ENCODE peak calls at places on chromosomes 12 and 14, in ten cellular contexts. V is B cell; S is stimulated activated CD4-positive, alpha-beta T cell treated with anti-CD3 and anti-CD28 coated beads, Interleukin-1b, Interleukin-23, amount 100 ng/mL, for 24 hours; K is fibroblast of the conjunctiva; C is NCI-H1105; U is iPS-NIHi11; M is epithelial cell of esophagus; B is aorta; Q is brain microvascular endothelial cell; T is T-helper 2 cell. G is an unnamed sample.

GRCh38 chr14:53520529-53520928 is 367.4 kb upstream of the DDHD1 start:
- DNase-seq in V (no peak), S (no peak), K (no peak), C (no peak), U (no peak), M (no peak), B (no peak), Q (no peak), T (peak; percentile 71), G (no peak)

GRCh38 chr12:116674643-116675183 is 63.2 kb downstream of the SPRING1 start:
- DNase-seq in V (no peak), S (no peak), K (no peak), C (no peak), U (no peak), M (no peak), B (no peak), Q (no peak), T (peak; percentile 55), G (no peak)

GRCh38 chr12:49636979-49637378 is 13.6 kb downstream of the PRPF40B start:
- DNase-seq in V (peak; percentile 63), S (no peak), K (peak; percentile 65), C (no peak), U (peak; percentile 83), M (peak; percentile 68), B (no peak), Q (peak; percentile 76), T (peak; percentile 78), G (no peak)

GRCh38 chr12:45708901-45709300 is 20.6 kb upstream of the ARID2 start:
- DNase-seq in V (no peak), S (no peak), K (no peak), C (no peak), U (no peak), M (no peak), B (no peak), Q (no peak), T (no peak), G (no peak)

GRCh38 chr12:66692170-66692569 is 13.3 kb upstream of the GRIP1 start:
- DNase-seq in V (no peak), S (no peak), K (no peak), C (no peak), U (no peak), M (no peak), B (no peak), Q (no peak), T (no peak), G (no peak)

GRCh38 chr12:92299744-92300143 is 154.1 kb upstream of the BTG1 start:
- DNase-seq in V (no peak), S (no peak), K (no peak), C (no peak), U (no peak), M (no peak), B (no peak), Q (no peak), T (no peak), G (no peak)

GRCh38 chr14:76647699-76648298 is 113.5 kb upstream of the VASH1 start:
- DNase-seq in V (no peak), S (no peak), K (peak; percentile 44), C (peak; percentile 47), U (peak; percentile 85), M (peak; percentile 69), B (no peak), Q (peak; percentile 29), T (peak; percentile 39), G (peak; percentile 58)

GRCh38 chr12:59808317-59808910 is 212.6 kb downstream of the SLC16A7 start:
- DNase-seq in V (no peak), S (no peak), K (peak; percentile 18), C (no peak), U (peak; percentile 46), M (peak; percentile 52), B (no peak), Q (no peak), T (peak; percentile 36), G (no peak)

GRCh38 chr14:68794856-68795601 is 2.2 kb upstream of the ZFP36L1 start:
- DNase-seq in V (peak; percentile 58), S (peak; percentile 54), K (peak; percentile 93), C (no peak), U (peak; percentile 51), M (peak; percentile 65), B (peak; percentile 77), Q (peak; percentile 82), T (peak; percentile 63), G (no peak)

GRCh38 chr12:109714141-109714912 is 702 bp downstream of the FAM222A start:
- DNase-seq in V (peak; percentile 61), S (peak; percentile 36), K (no peak), C (peak; percentile 57), U (peak; percentile 77), M (peak; percentile 29), B (peak; percentile 69), Q (no peak), T (peak; percentile 49), G (peak; percentile 56)

GRCh38 chr14:68951800-68952540 is 27.1 kb downstream of the ACTN1 start:
- DNase-seq in V (no peak), S (no peak), K (no peak), C (no peak), U (no peak), M (peak; percentile 44), B (peak; percentile 76), Q (no peak), T (no peak), G (no peak)

GRCh38 chr12:109618091-109618490 is 44.5 kb downstream of the MVK start:
- DNase-seq in V (no peak), S (no peak), K (no peak), C (no peak), U (no peak), M (no peak), B (no peak), Q (no peak), T (no peak), G (no peak)

GRCh38 chr14:22646570-22647254 is 2.6 kb upstream of the OR6J1 start:
- DNase-seq in V (no peak), S (no peak), K (peak; percentile 86), C (no peak), U (no peak), M (peak; percentile 84), B (no peak), Q (no peak), T (no peak), G (no peak)

GRCh38 chr14:99325016-99325415 is 53.0 kb upstream of the BCL11B start:
- DNase-seq in V (no peak), S (no peak), K (no peak), C (no peak), U (no peak), M (no peak), B (no peak), Q (no peak), T (no peak), G (no peak)

GRCh38 chr14:104280902-104281767 is 142.7 kb downstream of the KIF26A start:
- DNase-seq in V (peak; percentile 29), S (no peak), K (no peak), C (no peak), U (peak; percentile 19), M (no peak), B (no peak), Q (no peak), T (no peak), G (no peak)

GRCh38 chr12:132432126-132432525 is 57.8 kb upstream of the FBRSL1 start:
- DNase-seq in V (no peak), S (no peak), K (no peak), C (no peak), U (no peak), M (no peak), B (no peak), Q (no peak), T (no peak), G (no peak)

GRCh38 chr14:70644016-70644415 is 2.3 kb downstream of the TTC9 start:
- DNase-seq in V (no peak), S (no peak), K (no peak), C (no peak), U (no peak), M (no peak), B (no peak), Q (no peak), T (no peak), G (no peak)

GRCh38 chr12:3656946-3657622 is 95.8 kb downstream of the CRACR2A start:
- DNase-seq in V (no peak), S (no peak), K (no peak), C (no peak), U (no peak), M (no peak), B (no peak), Q (no peak), T (no peak), G (no peak)

GRCh38 chr12:69540606-69541386 is 44.5 kb upstream of the CCT2 start:
- DNase-seq in V (no peak), S (no peak), K (peak; percentile 39), C (no peak), U (no peak), M (no peak), B (no peak), Q (peak; percentile 39), T (no peak), G (no peak)

GRCh38 chr12:29640589-29641345 is 143.0 kb downstream of the TMTC1 start:
- DNase-seq in V (no peak), S (no peak), K (peak; percentile 44), C (no peak), U (no peak), M (peak; percentile 55), B (peak; percentile 64), Q (peak; percentile 41), T (no peak), G (no peak)

GRCh38 chr12:5088586-5089264 is 45.0 kb downstream of the KCNA5 start:
- DNase-seq in V (no peak), S (no peak), K (peak; percentile 10), C (no peak), U (no peak), M (no peak), B (peak; percentile 75), Q (peak; percentile 82), T (no peak), G (no peak)

GRCh38 chr12:119700078-119700477 is 32.1 kb downstream of the PRKAB1 start:
- DNase-seq in V (no peak), S (no peak), K (no peak), C (no peak), U (no peak), M (no peak), B (no peak), Q (no peak), T (no peak), G (no peak)

GRCh38 chr12:103647267-103647666 is 60.2 kb downstream of the STAB2 start:
- DNase-seq in V (no peak), S (no peak), K (no peak), C (no peak), U (no peak), M (peak; percentile 95), B (no peak), Q (peak; percentile 72), T (no peak), G (no peak)

GRCh38 chr14:75427126-75427481 is 718 bp upstream of the JDP2 start:
- DNase-seq in V (no peak), S (no peak), K (no peak), C (no peak), U (no peak), M (no peak), B (peak; percentile 48), Q (no peak), T (no peak), G (no peak)

GRCh38 chr12:131102493-131102931 is 148.8 kb downstream of the ADGRD1 start:
- DNase-seq in V (no peak), S (no peak), K (no peak), C (no peak), U (no peak), M (no peak), B (no peak), Q (no peak), T (no peak), G (no peak)

GRCh38 chr14:99574099-99574880 is 29.7 kb downstream of the CCDC85C start:
- DNase-seq in V (no peak), S (no peak), K (no peak), C (no peak), U (peak; percentile 46), M (peak; percentile 15), B (peak; percentile 56), Q (peak; percentile 55), T (no peak), G (no peak)

GRCh38 chr12:22935090-22935489 is 310.1 kb downstream of the ETNK1 start:
- DNase-seq in V (no peak), S (no peak), K (no peak), C (no peak), U (peak; percentile 27), M (no peak), B (no peak), Q (peak; percentile 70), T (no peak), G (no peak)

GRCh38 chr12:14845350-14845750 is 2.0 kb upstream of the ART4 start:
- DNase-seq in V (peak; percentile 52), S (no peak), K (no peak), C (peak; percentile 47), U (peak; percentile 72), M (peak; percentile 66), B (no peak), Q (peak; percentile 65), T (peak; percentile 47), G (peak; percentile 51)

G was measured in NCI-H2107.